ENCODE peak calls at places on chromosome 22, in four cellular contexts. Q, T, L and X are unnamed samples.

GRCh38 chr22:16608931-16609330 is 16.3 kb upstream of the CCT8L2 start:
- DNase-seq in T (no peak), L (peak; percentile 48), Q (no peak), X (no peak)

GRCh38 chr22:24969588-24970301 is 17.2 kb downstream of the KIAA1671 start:
- DNase-seq in L (no peak), T (no peak), Q (no peak), X (no peak)

GRCh38 chr22:24232124-24232523 is 12.8 kb downstream of the GGT5 start:
- DNase-seq in T (no peak), Q (no peak), L (peak; percentile 8), X (no peak)

GRCh38 chr22:24427500-24428164 is at the start of gene ADORA2A:
- DNase-seq in L (no peak), Q (peak; percentile 35), T (peak; percentile 68), X (peak; percentile 60)

GRCh38 chr22:48822278-48823233 is 1005.1 kb downstream of the BRD1 start:
- DNase-seq in Q (no peak), L (no peak), T (no peak), X (no peak)

GRCh38 chr22:19062909-19063308 is 59.3 kb downstream of the DGCR2 start:
- DNase-seq in Q (no peak), T (no peak), L (no peak), X (no peak)

GRCh38 chr22:48740086-48740730 is 1087.5 kb downstream of the BRD1 start:
- DNase-seq in L (no peak), Q (no peak), T (no peak), X (no peak)

GRCh38 chr22:50083462-50084081 is 1.7 kb downstream of the MLC1 start:
- DNase-seq in T (no peak), Q (no peak), L (no peak), X (no peak)

GRCh38 chr22:28429711-28430110 is 249.9 kb downstream of the TTC28 start:
- DNase-seq in Q (no peak), L (no peak), T (no peak), X (no peak)

GRCh38 chr22:17264321-17265052 is 45.3 kb upstream of the ADA2 start:
- DNase-seq in L (no peak), Q (no peak), T (no peak), X (no peak)

GRCh38 chr22:50548046-50548912 is 2.6 kb downstream of the KLHDC7B start:
- DNase-seq in T (peak; percentile 81), Q (no peak), L (no peak), X (no peak)

GRCh38 chr22:48372395-48372794 is 1455.3 kb downstream of the BRD1 start:
- DNase-seq in T (no peak), L (no peak), Q (no peak), X (no peak)

GRCh38 chr22:43227231-43227630 is 40.3 kb upstream of the TTLL12 start:
- DNase-seq in T (no peak), Q (no peak), L (peak; percentile 57), X (no peak)

GRCh38 chr22:24954114-24954463 is 1.6 kb downstream of the KIAA1671 start:
- DNase-seq in Q (no peak), L (no peak), T (no peak), X (no peak)

GRCh38 chr22:17778412-17778976 is 4.2 kb upstream of the BID start:
- DNase-seq in Q (no peak), L (no peak), T (no peak), X (no peak)

GRCh38 chr22:24763872-24764485 is 10.5 kb downstream of the PIWIL3 start:
- DNase-seq in Q (no peak), T (no peak), L (no peak), X (no peak)

GRCh38 chr22:18954333-18954732 is 18.2 kb upstream of the PRODH start:
- DNase-seq in T (peak; percentile 83), L (peak; percentile 76), Q (no peak), X (no peak)

GRCh38 chr22:42321908-42322561 is 51.6 kb upstream of the TCF20 start:
- DNase-seq in T (no peak), Q (no peak), L (no peak), X (no peak)

GRCh38 chr22:49724893-49725489 is 102.7 kb downstream of the BRD1 start:
- DNase-seq in Q (no peak), L (peak; percentile 77), T (peak; percentile 93), X (peak; percentile 76)

GRCh38 chr22:27880778-27881394 is 38.2 kb downstream of the PITPNB start:
- DNase-seq in L (peak; percentile 17), T (no peak), Q (no peak), X (peak; percentile 18)

GRCh38 chr22:50141891-50142363 is 28.6 kb upstream of the PANX2 start:
- DNase-seq in T (no peak), L (no peak), Q (no peak), X (no peak)

GRCh38 chr22:45709004-45709739 is 37.5 kb downstream of the ATXN10 start:
- DNase-seq in L (no peak), Q (no peak), T (no peak), X (no peak)

GRCh38 chr22:43168416-43169309 is 17.3 kb downstream of the TSPO start:
- DNase-seq in T (no peak), Q (no peak), L (no peak), X (no peak)

GRCh38 chr22:48475661-48476345 is 1351.9 kb downstream of the BRD1 start:
- DNase-seq in Q (no peak), L (no peak), T (no peak), X (no peak)

GRCh38 chr22:32685527-32685926 is 116.0 kb upstream of the TIMP3 start:
- DNase-seq in Q (no peak), L (no peak), T (no peak), X (no peak)

GRCh38 chr22:32686354-32686753 is 115.2 kb upstream of the TIMP3 start:
- DNase-seq in T (no peak), Q (no peak), L (no peak), X (no peak)

GRCh38 chr22:32684822-32685187 is 116.7 kb upstream of the TIMP3 start:
- DNase-seq in T (no peak), L (no peak), Q (no peak), X (no peak)

GRCh38 chr22:32680895-32681294 is 120.6 kb upstream of the TIMP3 start:
- DNase-seq in Q (no peak), L (no peak), T (no peak), X (no peak)

GRCh38 chr22:32684148-32684821 is 117.2 kb upstream of the TIMP3 start:
- DNase-seq in L (no peak), T (no peak), Q (no peak), X (no peak)
- TF ChIP-seq SPI1 in L (no peak), T (no peak), Q (no peak), X (no peak)

GRCh38 chr22:39474351-39474991 is 17.7 kb downstream of the MGAT3 start:
- DNase-seq in L (no peak), Q (no peak), T (no peak), X (no peak)
- TF ChIP-seq SPI1 in L (no peak), Q (no peak), T (no peak), X (no peak)

GRCh38 chr22:20109411-20110358 is 6.2 kb upstream of the RANBP1 start:
- DNase-seq in T (no peak), L (peak; percentile 62), Q (no peak), X (no peak)
- TF ChIP-seq SPI1 in T (no peak), L (no peak), Q (no peak), X (no peak)

DNA sequence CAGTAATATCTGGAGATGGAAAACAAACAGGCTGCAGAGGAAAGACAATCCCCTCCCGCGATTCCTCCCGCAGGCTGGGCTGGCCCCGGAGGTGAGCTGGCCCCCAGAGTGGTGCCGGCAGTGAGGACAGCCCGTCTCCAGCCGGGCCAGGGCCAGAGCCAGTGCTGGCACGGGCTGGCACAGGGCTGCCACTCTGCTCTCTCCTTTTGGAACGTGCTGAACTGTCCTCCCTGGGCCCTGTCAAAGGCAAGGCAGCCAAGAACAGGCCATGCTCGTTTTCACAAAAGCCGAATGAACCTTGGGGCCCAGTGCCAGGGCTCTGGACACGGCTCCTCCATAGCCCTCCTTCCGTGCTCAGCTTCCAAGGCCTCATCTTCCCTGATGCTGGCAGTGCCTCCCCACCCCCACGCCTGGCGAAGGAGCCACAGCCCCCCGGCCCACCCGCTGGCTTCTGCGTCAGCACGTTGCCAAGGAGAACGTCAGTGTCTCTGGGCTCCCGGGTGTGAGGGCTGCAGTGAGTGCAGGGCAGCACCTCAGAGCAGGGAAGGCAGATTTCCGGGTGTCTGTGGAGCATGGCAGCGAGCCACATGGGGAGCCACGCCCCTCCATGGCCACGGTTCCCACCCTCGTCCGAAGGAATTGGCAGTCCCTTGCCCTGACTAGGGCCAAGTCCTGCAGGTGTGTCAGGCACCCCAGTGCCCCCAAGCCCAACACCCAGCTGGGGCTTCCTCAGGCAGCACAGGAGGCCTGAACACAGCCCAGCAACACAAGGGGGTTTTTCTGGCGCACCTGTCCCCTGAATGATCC is 28.6 kb downstream of the GNAZ start:
- DNase-seq in Q (no peak), T (no peak), L (peak; percentile 63), X (no peak)
- TF ChIP-seq SPI1 in Q (no peak), T (no peak), L (peak; percentile 3), X (no peak)

DNA sequence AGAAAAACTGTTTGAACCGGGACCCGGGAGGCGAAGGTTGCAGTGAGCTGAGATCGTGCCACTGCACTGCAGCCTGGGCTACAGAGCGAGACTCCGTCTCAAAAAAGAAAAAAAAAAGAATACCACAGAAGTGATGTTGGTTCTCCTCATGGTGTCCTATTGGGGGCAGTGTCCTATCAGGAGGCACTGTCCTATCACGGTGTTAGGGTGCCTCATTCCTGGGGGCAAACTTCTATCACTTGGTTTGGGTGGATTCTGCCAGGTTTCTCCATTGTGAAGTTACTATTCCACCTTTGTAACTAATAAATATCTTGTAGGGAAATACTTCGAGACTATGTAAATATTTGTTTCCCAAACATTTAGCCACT is 19.6 kb downstream of the PRR14L start:
- DNase-seq in L (peak; percentile 31), T (no peak), Q (no peak), X (no peak)
- TF ChIP-seq SPI1 in L (no peak), T (no peak), Q (no peak), X (no peak)

DNA sequence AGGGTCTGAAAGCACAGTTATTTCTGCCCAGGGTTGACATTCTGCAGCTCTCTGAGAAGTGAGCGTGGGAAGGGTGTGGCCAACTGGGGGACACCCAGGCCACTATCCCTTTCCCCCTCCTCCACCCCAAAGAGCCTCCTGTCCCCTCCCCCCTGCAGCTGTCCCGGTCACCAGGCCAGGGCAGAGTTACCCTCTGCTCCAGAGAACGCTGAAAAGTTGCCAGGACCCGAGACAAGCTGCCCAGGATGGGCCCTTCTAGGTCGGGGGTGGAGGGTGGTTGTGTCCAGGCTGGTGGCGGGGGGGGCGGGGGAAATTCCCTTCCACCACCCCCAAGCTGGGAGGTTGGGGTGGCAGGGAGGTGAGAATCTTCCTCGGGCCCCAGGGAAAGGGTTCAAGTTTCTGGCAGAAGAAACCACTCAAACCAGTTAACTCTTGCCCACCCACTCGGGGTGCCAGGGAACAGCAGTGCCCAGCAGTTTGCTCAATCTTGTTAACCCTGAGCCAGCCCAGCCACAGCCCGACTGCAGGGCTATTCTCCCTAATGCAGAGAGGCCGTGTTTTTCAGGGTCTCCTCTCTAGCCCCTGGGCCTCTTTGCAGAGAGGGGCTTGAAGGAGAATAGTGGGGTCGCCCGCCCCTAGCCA is 615 bp downstream of the LGALS1 start:
- DNase-seq in L (no peak), T (no peak), Q (no peak), X (no peak)
- TF ChIP-seq SPI1 in L (no peak), T (no peak), Q (no peak), X (no peak)

GRCh38 chr22:44330727-44331660 is 18.2 kb upstream of the SHISAL1 start:
- DNase-seq in Q (no peak), L (no peak), T (no peak), X (no peak)
- TF ChIP-seq SPI1 in Q (no peak), L (no peak), T (no peak), X (no peak)